ENCODE peak calls at places on chromosome 20, in four cellular contexts. D is HEK293T, O is neural crest cell, S is AG10803. K is an unnamed sample.

GRCh38 chr20:3900187-3900604 is 11.0 kb downstream of the PANK2 start:
- DNase-seq in D (no peak), O (no peak), S (no peak), K (no peak)

GRCh38 chr20:18005170-18005989 is 36.6 kb downstream of the MGME1 start:
- DNase-seq in D (no peak), O (no peak), S (no peak), K (no peak)

GRCh38 chr20:32231847-32232246 is 24.2 kb downstream of the POFUT1 start:
- DNase-seq in D (no peak), O (no peak), S (no peak), K (no peak)

GRCh38 chr20:38109025-38109541 is 56.0 kb downstream of the TGM2 start:
- DNase-seq in D (no peak), O (no peak), S (peak), K (peak)

GRCh38 chr20:53875452-53875851 is 194.9 kb downstream of the BCAS1 start:
- DNase-seq in D (no peak), O (no peak), S (no peak), K (no peak)

GRCh38 chr20:36656733-36657132 is 10.7 kb upstream of the SLA2 start:
- DNase-seq in D (no peak), O (no peak), S (no peak), K (no peak)

GRCh38 chr20:36606171-36607116 is 865 bp downstream of the RAB5IF start:
- DNase-seq in D (no peak), O (no peak), S (peak), K (no peak)

GRCh38 chr20:32343438-32343837 is 14.7 kb upstream of the ASXL1 start:
- DNase-seq in D (no peak), O (no peak), S (peak), K (peak)

GRCh38 chr20:23441850-23442313 is 2.4 kb downstream of the CSTL1 start:
- DNase-seq in D (peak), O (peak), S (peak), K (peak)

GRCh38 chr20:54227241-54227640 is 19.4 kb downstream of the PFDN4 start:
- DNase-seq in D (no peak), O (no peak), S (no peak), K (no peak)

GRCh38 chr20:17735206-17735804 is 35.5 kb downstream of the BANF2 start:
- DNase-seq in D (no peak), O (no peak), S (peak), K (no peak)

GRCh38 chr20:45012682-45013302 is 46.5 kb downstream of the STK4 start:
- DNase-seq in D (no peak), O (no peak), S (peak), K (peak)

GRCh38 chr20:47857142-47857993 is 72.1 kb upstream of the SULF2 start:
- DNase-seq in D (no peak), O (no peak), S (peak), K (peak)

GRCh38 chr20:48626226-48626937 is 201.4 kb downstream of the PREX1 start:
- DNase-seq in D (no peak), O (no peak), S (peak), K (no peak)

GRCh38 chr20:61557603-61558002 is 305.5 kb downstream of the CDH4 start:
- DNase-seq in D (no peak), O (no peak), S (no peak), K (no peak)

GRCh38 chr20:31808481-31808880 is 10.7 kb upstream of the MYLK2 start:
- DNase-seq in D (no peak), O (no peak), S (no peak), K (no peak)

GRCh38 chr20:57031867-57032355 is 234.5 kb downstream of the BMP7 start:
- DNase-seq in D (no peak), O (no peak), S (no peak), K (no peak)

GRCh38 chr20:8432435-8433148 is 300.5 kb downstream of the PLCB1 start:
- DNase-seq in D (no peak), O (no peak), S (no peak), K (no peak)

GRCh38 chr20:2149507-2149906 is 47.9 kb downstream of the STK35 start:
- DNase-seq in D (no peak), O (no peak), S (no peak), K (no peak)

GRCh38 chr20:58544301-58544700 is 29.1 kb upstream of the APCDD1L start:
- DNase-seq in D (no peak), O (no peak), S (no peak), K (no peak)

GRCh38 chr20:23257848-23258746 is 92.5 kb upstream of the NXT1 start:
- DNase-seq in D (no peak), O (no peak), S (peak), K (peak)

GRCh38 chr20:45091366-45091765 is 9.6 kb downstream of the KCNS1 start:
- DNase-seq in D (no peak), O (no peak), S (no peak), K (no peak)

GRCh38 chr20:61933481-61933950 is 132.2 kb downstream of the TAF4 start:
- DNase-seq in D (no peak), O (no peak), S (no peak), K (no peak)

GRCh38 chr20:57391439-57392129 is 388 bp downstream of the RBM38 start:
- DNase-seq in D (peak), O (no peak), S (peak), K (no peak)

GRCh38 chr20:25321991-25322390 is 68.6 kb downstream of the ABHD12 start:
- DNase-seq in D (no peak), O (no peak), S (no peak), K (no peak)

GRCh38 chr20:54362283-54362682 is 113.1 kb upstream of the DOK5 start:
- DNase-seq in D (no peak), O (no peak), S (no peak), K (no peak)

GRCh38 chr20:59937150-59937549 is 3.0 kb downstream of the PPP1R3D start:
- DNase-seq in D (no peak), O (no peak), S (peak), K (no peak)

GRCh38 chr20:63427724-63428330 is 44.6 kb downstream of the KCNQ2 start:
- DNase-seq in D (no peak), O (no peak), S (no peak), K (no peak)

GRCh38 chr20:37986873-37987601 is 46.2 kb downstream of the TTI1 start:
- DNase-seq in D (no peak), O (no peak), S (peak), K (peak)

GRCh38 chr20:53774487-53775203 is 181.0 kb upstream of the ZNF217 start:
- DNase-seq in D (no peak), O (no peak), S (peak), K (peak)

GRCh38 chr20:8658103-8658502 is 410.8 kb upstream of the PLCB4 start:
- DNase-seq in D (no peak), O (no peak), S (no peak), K (no peak)

GRCh38 chr20:8431538-8432434 is 299.7 kb downstream of the PLCB1 start:
- DNase-seq in D (no peak), O (no peak), S (no peak), K (no peak)

GRCh38 chr20:64080013-64080812 is at the start of gene OPRL1:
- DNase-seq in D (no peak), O (no peak), S (no peak), K (no peak)

GRCh38 chr20:11719153-11719552 is 198.5 kb upstream of the BTBD3 start:
- DNase-seq in D (no peak), O (no peak), S (no peak), K (no peak)

GRCh38 chr20:9792674-9793073 is 46.2 kb downstream of the PAK5 start:
- DNase-seq in D (no peak), O (no peak), S (no peak), K (no peak)

GRCh38 chr20:51528263-51529026 is 14.1 kb downstream of the NFATC2 start:
- DNase-seq in D (no peak), O (no peak), S (no peak), K (no peak)